ENCODE peak calls at places on chromosomes 3 and 15, in nine cellular contexts. F, X, R, V, K, P, I, N and D are unnamed samples.
A peak's percentile ranks its signal among the peaks of the same experiment; 100 is the strongest.

GRCh38 chr3:17077614-17078013 is 192.9 kb downstream of the PLCL2 start:
- DNase-seq in F (peak; percentile 59), X (no peak), R (no peak), V (no peak), K (peak; percentile 49), P (no peak), I (no peak), N (no peak), D (no peak)

GRCh38 chr3:177776656-177777055 is 579.4 kb upstream of the TBL1XR1 start:
- DNase-seq in F (no peak), X (peak; percentile 27), R (no peak), V (no peak), K (no peak), P (no peak), I (peak; percentile 58), N (no peak), D (no peak)

GRCh38 chr15:40471778-40472130 is 970 bp downstream of the CHST14 start:
- DNase-seq in F (no peak), X (no peak), R (no peak), V (no peak), K (no peak), P (no peak), I (no peak), N (no peak), D (no peak)

GRCh38 chr3:150710097-150710496 is 6.4 kb upstream of the ERICH6 start:
- DNase-seq in F (peak; percentile 84), X (no peak), R (no peak), V (no peak), K (no peak), P (no peak), I (no peak), N (no peak), D (no peak)

GRCh38 chr15:41634072-41634628 is 26.1 kb upstream of the MGA start:
- DNase-seq in F (no peak), X (no peak), R (no peak), V (no peak), K (no peak), P (no peak), I (no peak), N (no peak), D (no peak)

GRCh38 chr3:187454416-187454815 is 86.2 kb downstream of the RTP4 start:
- DNase-seq in F (no peak), X (no peak), R (no peak), V (no peak), K (no peak), P (no peak), I (no peak), N (no peak), D (no peak)

GRCh38 chr15:40029979-40030893 is 8.7 kb downstream of the SRP14 start:
- DNase-seq in F (no peak), X (no peak), R (no peak), V (no peak), K (no peak), P (no peak), I (no peak), N (no peak), D (no peak)

GRCh38 chr3:39103324-39103693 is 4.1 kb downstream of the GORASP1 start:
- DNase-seq in F (no peak), X (no peak), R (no peak), V (no peak), K (no peak), P (no peak), I (no peak), N (no peak), D (no peak)

GRCh38 chr3:170426240-170426797 is 7.7 kb downstream of the CLDN11 start:
- DNase-seq in F (peak; percentile 18), X (no peak), R (no peak), V (no peak), K (no peak), P (no peak), I (no peak), N (no peak), D (no peak)

GRCh38 chr3:190848891-190849290 is 13.6 kb downstream of the GMNC start:
- DNase-seq in F (no peak), X (no peak), R (no peak), V (no peak), K (no peak), P (no peak), I (no peak), N (no peak), D (no peak)

GRCh38 chr15:82788496-82788895 is 17.4 kb downstream of the FSD2 start:
- DNase-seq in F (no peak), X (no peak), R (no peak), V (no peak), K (no peak), P (no peak), I (no peak), N (no peak), D (no peak)

GRCh38 chr15:91342091-91342490 is 242.0 kb downstream of the SV2B start:
- DNase-seq in F (no peak), X (no peak), R (no peak), V (no peak), K (no peak), P (no peak), I (no peak), N (no peak), D (no peak)

GRCh38 chr3:72683068-72683467 is 165.2 kb downstream of the SHQ1 start:
- DNase-seq in F (no peak), X (no peak), R (no peak), V (no peak), K (no peak), P (no peak), I (no peak), N (no peak), D (no peak)

GRCh38 chr15:60574801-60575631 is 96.1 kb upstream of the ICE2 start:
- DNase-seq in F (no peak), X (no peak), R (no peak), V (no peak), K (no peak), P (no peak), I (no peak), N (no peak), D (no peak)

GRCh38 chr15:26771168-26771916 is 1.5 kb downstream of the GABRB3 start:
- DNase-seq in F (peak; percentile 78), X (no peak), R (no peak), V (no peak), K (peak; percentile 61), P (no peak), I (no peak), N (no peak), D (peak; percentile 44)

DNA sequence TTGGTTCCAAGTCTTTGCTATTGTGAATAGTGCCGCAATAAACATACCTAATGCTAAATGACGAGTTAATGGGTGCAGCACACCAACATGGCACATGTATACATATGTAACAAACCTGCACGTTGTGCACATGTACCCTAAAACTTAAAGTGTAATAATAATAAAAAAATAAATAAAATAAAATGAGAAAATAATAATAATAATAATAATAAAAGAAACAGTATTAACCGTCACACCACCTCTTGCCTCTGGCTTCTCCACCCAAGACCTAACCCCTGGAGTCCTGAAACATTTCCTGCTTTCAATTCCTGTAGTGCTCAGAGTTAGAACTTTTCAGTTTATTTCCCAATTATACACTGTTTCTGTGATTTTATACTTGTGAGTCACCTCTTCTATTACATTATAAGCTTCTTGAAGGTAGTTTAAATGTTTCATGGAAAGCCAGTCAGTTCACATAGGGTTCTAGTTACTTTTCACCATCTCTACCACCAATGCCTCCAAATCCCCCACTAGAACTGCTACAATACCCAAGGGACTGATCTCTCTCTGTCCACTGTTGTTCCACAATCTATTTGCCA is 18.4 kb upstream of the GHSR start:
- DNase-seq in F (no peak), X (no peak), R (no peak), V (no peak), K (no peak), P (no peak), I (no peak), N (no peak), D (no peak)
- H3K27ac ChIP-seq in F (no peak overlapping the region), X (no peak overlapping the region), R (peak overlapping the region; percentile 60), V (no peak overlapping the region), K (no peak overlapping the region), P (no peak overlapping the region), I (no peak overlapping the region), N (no peak overlapping the region), D (no peak overlapping the region)

GRCh38 chr3:97177242-97177641 is 362.8 kb downstream of the EPHA6 start:
- DNase-seq in F (no peak), X (no peak), R (no peak), V (no peak), K (no peak), P (no peak), I (no peak), N (no peak), D (no peak)
- TF ChIP-seq CTCF in F (no peak), X (no peak), R (no peak), V (no peak), K (no peak), P (no peak), I (no peak), N (no peak), D (no peak)

GRCh38 chr15:78049691-78050440 is 27.6 kb downstream of the TBC1D2B start:
- DNase-seq in F (peak; percentile 66), X (no peak), R (no peak), V (no peak), K (no peak), P (no peak), I (no peak), N (no peak), D (no peak)
- H3K27ac ChIP-seq in F (peak overlapping the region; percentile 70), X (peak overlapping the region; percentile 62), R (no peak overlapping the region), V (peak overlapping the region; percentile 71), K (no peak overlapping the region), P (peak overlapping the region; percentile 83), I (peak overlapping the region; percentile 25), N (no peak overlapping the region), D (no peak overlapping the region)

GRCh38 chr3:153693207-153693606 is 428.0 kb upstream of the ARHGEF26 start:
- DNase-seq in F (no peak), X (no peak), R (no peak), V (no peak), K (no peak), P (no peak), I (no peak), N (no peak), D (no peak)
- TF ChIP-seq CTCF in F (no peak), X (no peak), R (no peak), V (no peak), K (no peak), P (no peak), I (no peak), N (no peak), D (no peak)

DNA sequence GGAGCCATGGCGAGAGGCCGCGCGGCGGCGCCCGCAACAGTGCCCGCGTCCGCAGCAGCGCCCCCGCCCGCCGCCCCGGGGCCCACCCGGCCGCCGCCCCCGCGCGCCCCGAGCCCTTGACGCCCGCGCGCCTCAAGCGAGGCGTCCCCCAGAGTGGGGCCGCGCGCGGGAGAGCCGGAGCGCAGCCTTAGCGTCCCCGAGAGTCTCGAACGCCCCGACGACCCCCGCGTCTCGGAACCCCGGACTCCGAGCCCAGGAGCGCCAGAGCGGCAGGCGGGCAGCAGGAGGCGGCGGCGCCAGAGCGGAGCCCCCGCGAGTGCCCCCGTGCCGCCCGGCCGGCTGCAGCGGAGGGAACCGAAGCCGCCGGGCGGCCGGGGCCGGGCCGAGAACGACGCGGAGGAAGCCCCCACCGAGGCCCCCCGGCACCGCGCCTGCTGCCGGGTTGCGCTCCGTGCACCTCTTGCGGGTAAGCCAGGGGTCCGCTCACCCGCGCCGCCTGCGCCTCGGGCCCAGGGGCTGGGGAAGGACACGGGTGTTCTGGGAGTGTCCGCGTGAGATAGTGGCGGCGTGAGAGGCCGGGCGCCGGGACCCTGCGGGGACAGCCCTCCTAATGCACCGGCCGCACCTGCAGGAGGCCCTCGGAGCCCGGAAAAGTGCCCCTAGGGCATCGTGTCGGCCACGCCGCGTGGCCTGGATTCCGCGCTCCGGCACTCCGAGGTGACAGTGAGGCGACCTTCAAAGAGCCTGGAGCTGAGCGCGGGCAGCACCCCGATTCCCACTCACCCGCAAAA is 51.9 kb upstream of the ULK4 start:
- DNase-seq in F (peak; percentile 79), X (no peak), R (no peak), V (peak; percentile 31), K (peak; percentile 72), P (no peak), I (no peak), N (peak; percentile 38), D (peak; percentile 74)
- H3K27ac ChIP-seq in F (peak overlapping the region; percentile 86), X (peak overlapping the region; percentile 90), R (peak overlapping the region; percentile 77), V (peak overlapping the region; percentile 91), K (peak overlapping the region; percentile 82), P (peak overlapping the region; percentile 93), I (no peak overlapping the region), N (peak overlapping the region; percentile 82), D (peak overlapping the region; percentile 71)